ENCODE peak calls at places on chromosomes 7 and 10, in eight cellular contexts. P is MCF 10A, U is AG04449, N is cardiac muscle cell, K is left lung, F is GM13977, S is breast epithelium, G is IMR-90. B is an unnamed sample.

GRCh38 chr10:28891058-28891713 is 213.9 kb downstream of the BAMBI start:
- DNase-seq in P (peak; percentile 83), N (no peak), G (no peak), K (no peak), U (no peak), S (no peak), F (no peak), B (no peak)

GRCh38 chr10:93440591-93441012 is 41.5 kb downstream of the MYOF start:
- DNase-seq in K (no peak), F (no peak), N (no peak), P (no peak), S (no peak), U (no peak), G (peak; percentile 25), B (no peak)

GRCh38 chr7:46054290-46054689 is 133.2 kb upstream of the IGFBP3 start:
- DNase-seq in G (no peak), S (no peak), K (no peak), N (peak; percentile 35), F (no peak), U (no peak), P (no peak), B (no peak)

GRCh38 chr7:5417106-5418071 is 6.2 kb downstream of the TNRC18 start:
- DNase-seq in N (no peak), S (no peak), U (no peak), K (peak; percentile 49), G (peak; percentile 54), F (no peak), P (no peak), B (no peak)

GRCh38 chr7:128904381-128905197 is 5.9 kb downstream of the KCP start:
- DNase-seq in F (peak; percentile 90), N (peak; percentile 69), U (no peak), S (peak; percentile 30), G (peak; percentile 56), K (no peak), P (peak; percentile 71), B (no peak)

GRCh38 chr7:95525503-95525902 is 39.8 kb downstream of the ASB4 start:
- DNase-seq in G (no peak), P (no peak), K (no peak), S (no peak), F (no peak), N (no peak), U (no peak), B (no peak)

GRCh38 chr10:7956508-7956907 is 98.0 kb upstream of the GATA3 start:
- DNase-seq in N (peak; percentile 85), S (no peak), U (peak; percentile 44), F (peak; percentile 62), P (peak; percentile 53), G (peak; percentile 84), K (no peak), B (no peak)

GRCh38 chr7:155590215-155591023 is 44.1 kb upstream of the CNPY1 start:
- DNase-seq in K (peak; percentile 88), U (no peak), P (no peak), G (peak; percentile 16), N (peak; percentile 74), S (no peak), F (no peak), B (no peak)

GRCh38 chr7:132815130-132815529 is 238.9 kb upstream of the PLXNA4 start:
- DNase-seq in G (peak; percentile 12), N (no peak), S (no peak), U (no peak), K (no peak), P (no peak), F (no peak), B (no peak)

GRCh38 chr7:157429001-157429679 is 92.3 kb downstream of the DNAJB6 start:
- DNase-seq in U (no peak), F (no peak), K (peak; percentile 22), S (no peak), G (no peak), N (no peak), P (no peak), B (no peak)

GRCh38 chr7:83934118-83934734 is 260.4 kb downstream of the SEMA3A start:
- DNase-seq in G (peak; percentile 9), P (no peak), F (no peak), S (no peak), U (no peak), N (no peak), K (no peak), B (no peak)

GRCh38 chr7:34838329-34838728 is 180.3 kb downstream of the NPSR1 start:
- DNase-seq in P (no peak), K (no peak), S (no peak), G (no peak), F (no peak), U (no peak), N (no peak), B (no peak)

GRCh38 chr10:1408656-1409358 is 328.5 kb downstream of the ADARB2 start:
- DNase-seq in P (no peak), K (no peak), F (no peak), S (no peak), U (no peak), G (no peak), N (no peak), B (no peak)

GRCh38 chr10:91354166-91354565 is 56.0 kb upstream of the HECTD2 start:
- DNase-seq in S (no peak), F (no peak), P (no peak), U (no peak), G (no peak), K (no peak), N (no peak), B (no peak)

GRCh38 chr7:81845628-81846259 is 75.9 kb upstream of the HGF start:
- DNase-seq in G (peak; percentile 25), N (peak; percentile 75), U (no peak), P (no peak), K (no peak), F (no peak), S (no peak), B (no peak)

GRCh38 chr7:116863168-116863670 is 832 bp downstream of the CAPZA2 start:
- DNase-seq in U (no peak), N (peak; percentile 28), S (no peak), P (peak; percentile 31), F (peak; percentile 31), G (peak; percentile 21), K (peak; percentile 34), B (peak; percentile 44)

GRCh38 chr10:99593312-99593711 is 26.9 kb downstream of the SLC25A28 start:
- DNase-seq in N (no peak), S (no peak), F (no peak), K (no peak), U (no peak), G (no peak), P (peak; percentile 8), B (no peak)

GRCh38 chr7:23469150-23469960 is 936 bp downstream of the IGF2BP3 start:
- DNase-seq in U (no peak), G (no peak), F (peak; percentile 58), S (no peak), P (peak; percentile 9), K (no peak), N (peak; percentile 35), B (peak; percentile 62)

GRCh38 chr10:111338798-111339197 is 262.0 kb downstream of the ADRA2A start:
- DNase-seq in N (no peak), F (no peak), S (no peak), K (no peak), P (no peak), U (no peak), G (no peak), B (no peak)

GRCh38 chr7:105583061-105583460 is 1.8 kb upstream of the EFCAB10 start:
- DNase-seq in N (no peak), F (no peak), U (no peak), P (no peak), G (no peak), S (no peak), K (no peak), B (no peak)

GRCh38 chr7:105578496-105578895 is 2.8 kb downstream of the EFCAB10 start:
- DNase-seq in N (no peak), S (no peak), P (no peak), G (peak; percentile 6), F (no peak), U (no peak), K (no peak), B (no peak)

GRCh38 chr7:105577251-105577650 is 4.0 kb downstream of the EFCAB10 start:
- DNase-seq in G (no peak), K (no peak), P (no peak), U (no peak), F (no peak), N (no peak), S (no peak), B (no peak)

GRCh38 chr7:105581066-105581811 is at the start of gene EFCAB10:
- DNase-seq in N (peak; percentile 62), G (peak; percentile 38), F (peak; percentile 79), S (peak; percentile 52), P (no peak), K (peak; percentile 88), U (no peak), B (peak; percentile 70)

GRCh38 chr7:105580022-105580740 is 1.1 kb downstream of the EFCAB10 start:
- DNase-seq in G (no peak), K (no peak), U (no peak), N (no peak), F (no peak), P (no peak), S (no peak), B (no peak)
- TF ChIP-seq CTCF in G (peak; percentile 7), K (no peak), U (no peak), N (no peak), F (no peak), P (no peak), S (no peak), B (no peak)

GRCh38 chr7:7895754-7896153 is 72.8 kb upstream of the GLCCI1 start:
- DNase-seq in K (no peak), S (no peak), P (no peak), N (no peak), F (no peak), U (no peak), G (no peak), B (no peak)
- TF ChIP-seq CTCF in K (no peak), S (no peak), P (no peak), N (no peak), F (no peak), U (no peak), G (no peak), B (no peak)

GRCh38 chr10:26269754-26270153 is 53.2 kb downstream of the GAD2 start:
- DNase-seq in N (peak; percentile 40), S (no peak), F (peak; percentile 42), P (peak; percentile 56), K (no peak), U (no peak), G (no peak), B (no peak)
- TF ChIP-seq CTCF in N (peak; percentile 24), S (no peak), F (peak; percentile 46), P (peak; percentile 49), K (no peak), U (no peak), G (no peak), B (no peak)

DNA sequence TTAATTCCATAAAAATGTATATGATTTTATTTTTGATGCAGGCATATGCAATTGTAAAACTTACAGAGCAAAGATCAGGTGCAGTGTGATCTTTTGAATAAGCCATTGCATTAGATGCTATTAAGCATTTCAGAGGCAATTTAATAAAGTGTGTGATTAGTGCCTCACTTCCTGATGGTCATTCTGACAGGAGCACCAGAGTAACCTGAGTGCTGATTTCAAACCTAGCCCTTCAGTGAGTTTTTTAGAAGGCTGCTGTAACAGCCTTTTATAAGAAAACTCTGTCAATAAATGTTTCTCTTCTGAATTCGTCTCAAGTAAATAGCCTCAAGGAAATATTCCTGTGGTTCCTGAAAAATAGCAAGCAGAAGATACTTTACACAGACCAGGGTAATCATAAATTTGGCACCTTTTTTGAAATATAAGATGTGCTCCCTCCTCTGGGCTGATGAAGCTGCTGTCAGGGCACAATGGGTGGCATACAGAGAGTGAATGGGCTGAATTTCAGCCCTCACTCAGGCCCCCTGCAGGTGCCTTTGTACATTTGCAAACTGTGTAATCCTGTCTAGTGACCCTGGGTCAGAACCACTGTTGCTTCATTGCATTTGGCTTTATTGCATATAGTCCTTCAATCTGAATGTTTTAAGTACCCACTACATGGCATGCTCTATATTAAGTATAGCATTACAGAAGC is 193.7 kb upstream of the CSTF2T start:
- DNase-seq in N (peak; percentile 32), P (peak; percentile 51), U (no peak), K (no peak), S (no peak), G (peak; percentile 6), F (no peak), B (no peak)
- TF ChIP-seq CTCF in N (peak; percentile 18), P (peak; percentile 28), U (no peak), K (no peak), S (no peak), G (peak; percentile 18), F (peak; percentile 42), B (peak; percentile 10)